ENCODE peak calls at places on chromosomes 5 and 9, in four cellular contexts. One of them, this sample, is unnamed.

GRCh38 chr9:10050016-10050415 is 562.8 kb downstream of the PTPRD start:
- DNase-seq in HepG2: no peak
- DNase-seq in A549: no peak
- DNase-seq in GM12878: no peak
- DNase-seq in this sample: no peak

GRCh38 chr5:59620535-59621212 is 272.9 kb downstream of the PDE4D start:
- DNase-seq in HepG2: no peak
- DNase-seq in A549: no peak
- DNase-seq in GM12878: no peak
- DNase-seq in this sample: no peak

GRCh38 chr5:73231245-73231778 is 58.3 kb downstream of the TMEM174 start:
- DNase-seq in HepG2: no peak
- DNase-seq in A549: no peak
- DNase-seq in GM12878: no peak
- DNase-seq in this sample: no peak

GRCh38 chr9:22354699-22355384 is 91.8 kb upstream of the DMRTA1 start:
- DNase-seq in HepG2: no peak
- DNase-seq in A549: no peak
- DNase-seq in GM12878: no peak
- DNase-seq in this sample: no peak

GRCh38 chr5:51072937-51073336 is 310.3 kb upstream of the ISL1 start:
- DNase-seq in HepG2: no peak
- DNase-seq in A549: no peak
- DNase-seq in GM12878: no peak
- DNase-seq in this sample: no peak

GRCh38 chr5:90932052-90932699 is 373.6 kb downstream of the ADGRV1 start:
- DNase-seq in HepG2: peak
- DNase-seq in A549: peak
- DNase-seq in GM12878: peak
- DNase-seq in this sample: peak

GRCh38 chr5:135450328-135450727 is 1.8 kb downstream of the TIFAB start:
- DNase-seq in HepG2: peak
- DNase-seq in A549: no peak
- DNase-seq in GM12878: no peak
- DNase-seq in this sample: no peak

GRCh38 chr9:4859035-4859434 is 66.3 kb downstream of the RCL1 start:
- DNase-seq in HepG2: no peak
- DNase-seq in A549: no peak
- DNase-seq in GM12878: no peak
- DNase-seq in this sample: no peak

GRCh38 chr9:96619491-96620154 is at the start of gene CDC14B:
- DNase-seq in HepG2: peak
- DNase-seq in A549: peak
- DNase-seq in GM12878: no peak
- DNase-seq in this sample: peak

GRCh38 chr5:115623632-115624031 is 2.2 kb downstream of the TMED7 start:
- DNase-seq in HepG2: no peak
- DNase-seq in A549: no peak
- DNase-seq in GM12878: no peak
- DNase-seq in this sample: no peak

GRCh38 chr5:115624994-115625393 is 842 bp downstream of the TMED7 start:
- DNase-seq in HepG2: peak
- DNase-seq in A549: no peak
- DNase-seq in GM12878: no peak
- DNase-seq in this sample: peak

GRCh38 chr5:115626444-115626823 is 598 bp upstream of the TMED7 start:
- DNase-seq in HepG2: no peak
- DNase-seq in A549: no peak
- DNase-seq in GM12878: no peak
- DNase-seq in this sample: peak

GRCh38 chr5:115627295-115627825 is 1.5 kb upstream of the TMED7 start:
- DNase-seq in HepG2: no peak
- DNase-seq in A549: no peak
- DNase-seq in GM12878: no peak
- DNase-seq in this sample: no peak

DNA sequence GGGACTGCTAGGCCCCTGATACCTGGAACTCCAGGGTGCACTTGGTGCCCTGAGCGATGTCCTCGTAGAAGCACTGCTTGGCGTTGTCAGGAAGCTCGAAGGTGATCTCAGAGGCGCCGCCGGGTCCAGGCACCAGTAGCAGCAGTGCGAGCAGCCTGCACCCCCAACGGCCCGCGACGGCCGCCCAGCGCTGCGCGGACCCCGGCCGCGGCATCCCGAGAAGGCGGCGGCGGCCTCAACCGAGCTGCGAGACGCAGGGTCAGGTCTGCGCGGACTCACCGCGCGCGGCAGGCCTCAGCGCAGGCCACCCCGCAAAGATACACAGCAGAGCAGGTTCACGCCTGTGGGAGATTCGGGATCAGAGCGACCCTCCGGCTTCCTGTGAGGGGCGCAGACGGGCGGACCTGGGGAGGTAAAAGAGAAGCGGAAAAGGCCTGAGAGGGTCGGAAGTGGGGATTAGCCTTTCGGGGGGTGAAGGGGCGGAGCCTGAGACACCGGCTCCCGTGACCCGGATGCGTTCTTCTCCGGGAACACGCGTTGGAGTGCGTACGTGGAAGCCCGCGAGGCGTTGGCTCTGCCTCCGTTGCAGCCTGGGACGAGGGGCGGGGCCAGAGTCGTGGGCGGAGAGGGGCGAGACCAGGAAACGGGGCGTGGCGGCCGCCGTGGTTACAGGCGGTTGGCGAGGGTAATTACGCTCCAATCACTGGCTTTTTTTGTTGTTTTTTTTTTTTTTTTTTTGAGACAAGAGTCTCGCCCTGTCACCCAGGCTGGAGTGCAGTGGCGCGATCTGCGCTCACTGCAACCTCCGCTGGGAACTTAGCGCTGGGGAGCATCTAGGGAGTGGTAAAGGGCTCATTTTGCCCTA is at the start of gene TMED7:
- DNase-seq in HepG2: peak
- DNase-seq in A549: peak
- DNase-seq in GM12878: peak
- DNase-seq in this sample: peak
- TF ChIP-seq CHD4 in HepG2: no peak
- TF ChIP-seq CHD4 in A549: no peak
- TF ChIP-seq CHD4 in GM12878: no peak
- TF ChIP-seq CHD4 in this sample: no peak

GRCh38 chr9:99748251-99748650 is 73.4 kb upstream of the NR4A3 start:
- DNase-seq in HepG2: no peak
- DNase-seq in A549: no peak
- DNase-seq in GM12878: no peak
- DNase-seq in this sample: no peak

GRCh38 chr9:99753436-99753835 is 68.2 kb upstream of the NR4A3 start:
- DNase-seq in HepG2: no peak
- DNase-seq in A549: no peak
- DNase-seq in GM12878: no peak
- DNase-seq in this sample: no peak

GRCh38 chr9:99748690-99749089 is 73.0 kb upstream of the NR4A3 start:
- DNase-seq in HepG2: no peak
- DNase-seq in A549: no peak
- DNase-seq in GM12878: no peak
- DNase-seq in this sample: no peak

GRCh38 chr9:99749641-99750040 is 72.0 kb upstream of the NR4A3 start:
- DNase-seq in HepG2: no peak
- DNase-seq in A549: no peak
- DNase-seq in GM12878: no peak
- DNase-seq in this sample: no peak

DNA sequence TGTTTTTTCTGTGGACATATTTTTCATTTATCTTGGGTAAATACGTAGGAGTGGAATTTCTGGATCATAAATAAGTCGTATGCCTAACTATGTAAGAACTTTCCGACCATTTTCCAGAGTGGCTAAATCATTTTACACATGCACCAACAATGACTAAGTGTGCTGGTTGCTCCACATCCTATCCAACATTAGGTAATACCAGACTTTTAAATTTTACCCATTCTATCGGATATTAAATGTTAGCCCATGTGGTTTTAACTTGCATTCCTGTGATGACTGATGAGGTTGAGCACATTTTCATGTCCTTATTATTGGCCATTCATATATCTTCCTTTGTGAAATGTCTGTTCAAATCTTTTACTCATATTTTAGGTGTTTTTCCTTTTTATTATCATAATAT is 69.0 kb upstream of the NR4A3 start:
- DNase-seq in HepG2: no peak
- DNase-seq in A549: no peak
- DNase-seq in GM12878: no peak
- DNase-seq in this sample: no peak
- TF ChIP-seq CHD4 in HepG2: no peak
- TF ChIP-seq CHD4 in A549: no peak
- TF ChIP-seq CHD4 in GM12878: no peak
- TF ChIP-seq CHD4 in this sample: no peak

GRCh38 chr9:95126739-95127138 is 190.8 kb downstream of the FANCC start:
- DNase-seq in HepG2: no peak
- DNase-seq in A549: no peak
- DNase-seq in GM12878: no peak
- DNase-seq in this sample: no peak

GRCh38 chr9:95129651-95130291 is 187.7 kb downstream of the FANCC start:
- DNase-seq in HepG2: peak
- DNase-seq in A549: no peak
- DNase-seq in GM12878: no peak
- DNase-seq in this sample: no peak

GRCh38 chr9:95125652-95126051 is 191.9 kb downstream of the FANCC start:
- DNase-seq in HepG2: no peak
- DNase-seq in A549: no peak
- DNase-seq in GM12878: no peak
- DNase-seq in this sample: no peak

GRCh38 chr9:95128177-95128524 is 189.4 kb downstream of the FANCC start:
- DNase-seq in HepG2: no peak
- DNase-seq in A549: no peak
- DNase-seq in GM12878: no peak
- DNase-seq in this sample: no peak

DNA sequence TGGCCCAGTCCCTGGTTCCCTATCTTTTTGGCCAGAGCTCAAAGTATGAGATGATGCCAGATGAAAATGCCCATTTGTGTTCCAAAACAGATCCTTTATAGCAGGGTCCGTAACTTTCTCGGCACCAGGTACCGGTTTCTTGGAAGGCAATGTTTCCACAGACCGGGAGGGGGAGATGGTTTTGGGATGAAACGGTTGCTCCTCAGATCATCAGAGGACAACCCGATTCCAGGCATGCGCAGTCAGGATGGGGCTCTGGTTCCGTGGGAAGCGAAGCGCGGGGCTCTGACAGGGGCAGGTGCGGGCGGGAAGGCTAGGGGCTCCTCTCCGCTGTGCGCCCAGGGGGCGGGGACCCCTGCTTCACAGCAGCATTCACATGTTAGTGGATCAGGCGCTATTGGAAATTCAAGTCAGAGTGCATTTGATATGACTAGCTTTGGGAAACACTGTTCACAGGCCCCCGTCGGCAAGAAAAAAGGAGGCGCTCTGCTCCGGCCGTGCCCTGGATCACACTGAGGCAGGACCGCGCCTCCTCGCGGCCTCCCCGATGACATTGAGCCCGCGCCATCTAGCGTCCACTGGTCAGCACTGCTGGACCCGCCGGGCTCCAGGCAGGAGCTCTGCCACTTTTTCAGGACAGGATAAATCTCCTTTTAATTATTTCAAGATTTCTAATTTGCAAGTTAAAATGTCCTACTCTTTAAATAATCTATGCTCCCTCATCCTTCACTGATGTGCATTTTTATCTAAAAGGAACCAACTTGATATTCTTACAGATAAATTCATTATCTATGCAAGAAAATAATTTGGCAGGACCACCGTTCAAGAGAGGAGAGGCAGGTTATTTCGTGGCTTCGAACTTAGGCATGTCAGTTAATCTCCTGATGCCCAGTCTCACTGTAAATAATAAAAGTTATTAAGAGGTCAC is 190.0 kb downstream of the FANCC start:
- DNase-seq in HepG2: peak
- DNase-seq in A549: peak
- DNase-seq in GM12878: no peak
- DNase-seq in this sample: peak
- TF ChIP-seq CHD4 in HepG2: no peak
- TF ChIP-seq CHD4 in A549: no peak
- TF ChIP-seq CHD4 in GM12878: no peak
- TF ChIP-seq CHD4 in this sample: no peak

GRCh38 chr9:137293482-137294090 is 8.5 kb downstream of the NRARP start:
- DNase-seq in HepG2: no peak
- DNase-seq in A549: no peak
- DNase-seq in GM12878: no peak
- DNase-seq in this sample: no peak

GRCh38 chr9:137296214-137297059 is 5.6 kb downstream of the NRARP start:
- DNase-seq in HepG2: no peak
- DNase-seq in A549: no peak
- DNase-seq in GM12878: no peak
- DNase-seq in this sample: no peak

GRCh38 chr9:137295313-137296213 is 6.5 kb downstream of the NRARP start:
- DNase-seq in HepG2: no peak
- DNase-seq in A549: peak
- DNase-seq in GM12878: no peak
- DNase-seq in this sample: peak

GRCh38 chr9:137294091-137294683 is 7.9 kb downstream of the NRARP start:
- DNase-seq in HepG2: peak
- DNase-seq in A549: peak
- DNase-seq in GM12878: no peak
- DNase-seq in this sample: peak

DNA sequence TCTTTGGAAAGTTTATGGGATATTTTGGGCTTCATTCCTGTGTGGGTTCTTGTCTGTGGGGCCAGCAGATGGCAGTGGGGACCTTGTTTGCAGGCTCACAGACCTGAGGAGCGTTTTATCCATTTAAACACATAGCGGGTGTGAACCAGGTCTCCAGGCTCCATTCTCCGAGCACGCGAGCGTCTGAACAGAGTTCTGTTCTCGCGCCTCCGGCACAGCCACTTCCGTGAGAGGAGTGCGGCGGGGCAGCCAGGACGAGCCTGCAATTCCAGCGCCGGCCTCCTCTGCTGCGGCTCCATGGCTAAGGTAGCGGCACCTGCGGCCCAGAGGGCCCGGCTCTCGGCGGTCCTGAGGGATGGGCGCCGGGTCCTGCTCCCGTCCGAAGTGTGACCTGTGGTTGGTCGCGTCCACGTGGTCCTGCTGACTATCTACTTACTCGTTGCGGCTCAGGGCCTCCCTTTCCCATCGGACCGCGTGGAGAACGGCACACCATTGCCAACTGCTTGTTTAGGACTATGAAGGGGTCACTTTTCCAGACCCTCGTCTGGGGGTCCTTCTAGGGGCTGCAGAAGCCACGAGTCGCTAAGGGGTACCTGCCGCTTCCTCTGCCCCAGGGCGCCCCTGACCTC is 7.3 kb downstream of the NRARP start:
- DNase-seq in HepG2: no peak
- DNase-seq in A549: no peak
- DNase-seq in GM12878: no peak
- DNase-seq in this sample: peak
- TF ChIP-seq CHD4 in HepG2: no peak
- TF ChIP-seq CHD4 in A549: no peak
- TF ChIP-seq CHD4 in GM12878: no peak
- TF ChIP-seq CHD4 in this sample: no peak

GRCh38 chr9:130905125-130905901 is 8.7 kb upstream of the QRFP start:
- DNase-seq in HepG2: no peak
- DNase-seq in A549: no peak
- DNase-seq in GM12878: no peak
- DNase-seq in this sample: peak
- TF ChIP-seq CHD4 in HepG2: no peak
- TF ChIP-seq CHD4 in A549: no peak
- TF ChIP-seq CHD4 in GM12878: no peak
- TF ChIP-seq CHD4 in this sample: no peak

GRCh38 chr5:172644229-172644628 is 3.2 kb downstream of the NEURL1B start:
- DNase-seq in HepG2: no peak
- DNase-seq in A549: no peak
- DNase-seq in GM12878: no peak
- DNase-seq in this sample: no peak
- TF ChIP-seq CHD4 in HepG2: no peak
- TF ChIP-seq CHD4 in A549: no peak
- TF ChIP-seq CHD4 in GM12878: no peak
- TF ChIP-seq CHD4 in this sample: no peak

GRCh38 chr5:86126202-86126601 is 491.5 kb upstream of the COX7C start:
- DNase-seq in HepG2: no peak
- DNase-seq in A549: no peak
- DNase-seq in GM12878: no peak
- DNase-seq in this sample: no peak
- TF ChIP-seq CHD4 in HepG2: no peak
- TF ChIP-seq CHD4 in A549: no peak
- TF ChIP-seq CHD4 in GM12878: no peak
- TF ChIP-seq CHD4 in this sample: no peak